ENCODE peak calls at places on chromosomes 3 and 15, in nine cellular contexts. One of them, this sample, is unnamed.

GRCh38 chr15:26873846-26874245 is 7.0 kb downstream of the GABRA5 start:
- DNase-seq in mesenchymal stem cell: no peak
- DNase-seq in astrocyte of the spinal cord: peak
- DNase-seq in frontal cortex: no peak
- DNase-seq in mesothelial cell of epicardium: no peak
- DNase-seq in effector CD4-positive, alpha-beta T cell: no peak
- DNase-seq in left lung: no peak
- DNase-seq in AG08395: peak
- DNase-seq in ACHN: peak
- DNase-seq in this sample: no peak

GRCh38 chr3:53255360-53255774 is 455 bp downstream of the TKT start:
- DNase-seq in mesenchymal stem cell: peak
- DNase-seq in astrocyte of the spinal cord: no peak
- DNase-seq in frontal cortex: peak
- DNase-seq in mesothelial cell of epicardium: no peak
- DNase-seq in effector CD4-positive, alpha-beta T cell: peak
- DNase-seq in left lung: peak
- DNase-seq in AG08395: no peak
- DNase-seq in ACHN: peak
- DNase-seq in this sample: no peak

GRCh38 chr15:41798607-41799487 is 24.6 kb downstream of the MAPKBP1 start:
- DNase-seq in mesenchymal stem cell: no peak
- DNase-seq in astrocyte of the spinal cord: no peak
- DNase-seq in frontal cortex: no peak
- DNase-seq in mesothelial cell of epicardium: no peak
- DNase-seq in effector CD4-positive, alpha-beta T cell: no peak
- DNase-seq in left lung: no peak
- DNase-seq in AG08395: peak
- DNase-seq in ACHN: no peak
- DNase-seq in this sample: no peak

GRCh38 chr3:161349529-161350278 is 21.6 kb downstream of the SPTSSB start:
- DNase-seq in mesenchymal stem cell: peak
- DNase-seq in astrocyte of the spinal cord: peak
- DNase-seq in frontal cortex: no peak
- DNase-seq in mesothelial cell of epicardium: no peak
- DNase-seq in effector CD4-positive, alpha-beta T cell: no peak
- DNase-seq in left lung: no peak
- DNase-seq in AG08395: peak
- DNase-seq in ACHN: no peak
- DNase-seq in this sample: peak

GRCh38 chr3:191235331-191236314 is 36.6 kb downstream of the OSTN start:
- DNase-seq in mesenchymal stem cell: peak
- DNase-seq in astrocyte of the spinal cord: peak
- DNase-seq in frontal cortex: no peak
- DNase-seq in mesothelial cell of epicardium: no peak
- DNase-seq in effector CD4-positive, alpha-beta T cell: no peak
- DNase-seq in left lung: no peak
- DNase-seq in AG08395: peak
- DNase-seq in ACHN: no peak
- DNase-seq in this sample: no peak

GRCh38 chr3:143242691-143243090 is 123.1 kb downstream of the CHST2 start:
- DNase-seq in mesenchymal stem cell: no peak
- DNase-seq in astrocyte of the spinal cord: no peak
- DNase-seq in frontal cortex: no peak
- DNase-seq in mesothelial cell of epicardium: no peak
- DNase-seq in effector CD4-positive, alpha-beta T cell: no peak
- DNase-seq in left lung: no peak
- DNase-seq in AG08395: no peak
- DNase-seq in ACHN: no peak
- DNase-seq in this sample: no peak

GRCh38 chr3:100097919-100098896 is 16.1 kb downstream of the FILIP1L start:
- DNase-seq in mesenchymal stem cell: no peak
- DNase-seq in astrocyte of the spinal cord: no peak
- DNase-seq in frontal cortex: no peak
- DNase-seq in mesothelial cell of epicardium: no peak
- DNase-seq in effector CD4-positive, alpha-beta T cell: no peak
- DNase-seq in left lung: no peak
- DNase-seq in AG08395: no peak
- DNase-seq in ACHN: no peak
- DNase-seq in this sample: peak

GRCh38 chr15:77619883-77620282 is 12.8 kb downstream of the LINGO1 start:
- DNase-seq in mesenchymal stem cell: no peak
- DNase-seq in astrocyte of the spinal cord: no peak
- DNase-seq in frontal cortex: peak
- DNase-seq in mesothelial cell of epicardium: no peak
- DNase-seq in effector CD4-positive, alpha-beta T cell: no peak
- DNase-seq in left lung: peak
- DNase-seq in AG08395: no peak
- DNase-seq in ACHN: no peak
- DNase-seq in this sample: no peak

GRCh38 chr15:67033012-67033411 is 32.4 kb upstream of the SMAD3 start:
- DNase-seq in mesenchymal stem cell: no peak
- DNase-seq in astrocyte of the spinal cord: no peak
- DNase-seq in frontal cortex: no peak
- DNase-seq in mesothelial cell of epicardium: no peak
- DNase-seq in effector CD4-positive, alpha-beta T cell: peak
- DNase-seq in left lung: no peak
- DNase-seq in AG08395: no peak
- DNase-seq in ACHN: no peak
- DNase-seq in this sample: no peak

GRCh38 chr15:60396560-60396963 is 1.2 kb downstream of the ANXA2 start:
- DNase-seq in mesenchymal stem cell: peak
- DNase-seq in astrocyte of the spinal cord: peak
- DNase-seq in frontal cortex: no peak
- DNase-seq in mesothelial cell of epicardium: no peak
- DNase-seq in effector CD4-positive, alpha-beta T cell: no peak
- DNase-seq in left lung: no peak
- DNase-seq in AG08395: no peak
- DNase-seq in ACHN: no peak
- DNase-seq in this sample: peak

GRCh38 chr15:66846031-66846430 is 144.0 kb downstream of the SMAD6 start:
- DNase-seq in mesenchymal stem cell: no peak
- DNase-seq in astrocyte of the spinal cord: no peak
- DNase-seq in frontal cortex: no peak
- DNase-seq in mesothelial cell of epicardium: no peak
- DNase-seq in effector CD4-positive, alpha-beta T cell: no peak
- DNase-seq in left lung: no peak
- DNase-seq in AG08395: no peak
- DNase-seq in ACHN: no peak
- DNase-seq in this sample: no peak

GRCh38 chr15:101550124-101550523 is 60.6 kb upstream of the PCSK6 start:
- DNase-seq in mesenchymal stem cell: no peak
- DNase-seq in astrocyte of the spinal cord: no peak
- DNase-seq in frontal cortex: no peak
- DNase-seq in mesothelial cell of epicardium: no peak
- DNase-seq in effector CD4-positive, alpha-beta T cell: no peak
- DNase-seq in left lung: no peak
- DNase-seq in AG08395: no peak
- DNase-seq in ACHN: no peak
- DNase-seq in this sample: no peak

GRCh38 chr3:196991581-196992460 is 23.2 kb upstream of the PIGZ start:
- DNase-seq in mesenchymal stem cell: no peak
- DNase-seq in astrocyte of the spinal cord: no peak
- DNase-seq in frontal cortex: no peak
- DNase-seq in mesothelial cell of epicardium: no peak
- DNase-seq in effector CD4-positive, alpha-beta T cell: no peak
- DNase-seq in left lung: peak
- DNase-seq in AG08395: no peak
- DNase-seq in ACHN: no peak
- DNase-seq in this sample: no peak

GRCh38 chr3:59573911-59574310 is 524.1 kb upstream of the CFAP20DC start:
- DNase-seq in mesenchymal stem cell: peak
- DNase-seq in astrocyte of the spinal cord: peak
- DNase-seq in frontal cortex: no peak
- DNase-seq in mesothelial cell of epicardium: no peak
- DNase-seq in effector CD4-positive, alpha-beta T cell: no peak
- DNase-seq in left lung: no peak
- DNase-seq in AG08395: peak
- DNase-seq in ACHN: no peak
- DNase-seq in this sample: no peak

GRCh38 chr3:122964844-122965243 is 62.7 kb downstream of the SEMA5B start:
- DNase-seq in mesenchymal stem cell: no peak
- DNase-seq in astrocyte of the spinal cord: no peak
- DNase-seq in frontal cortex: no peak
- DNase-seq in mesothelial cell of epicardium: no peak
- DNase-seq in effector CD4-positive, alpha-beta T cell: no peak
- DNase-seq in left lung: no peak
- DNase-seq in AG08395: no peak
- DNase-seq in ACHN: no peak
- DNase-seq in this sample: no peak

GRCh38 chr15:54119056-54119455 is 140.8 kb downstream of the UNC13C start:
- DNase-seq in mesenchymal stem cell: no peak
- DNase-seq in astrocyte of the spinal cord: no peak
- DNase-seq in frontal cortex: no peak
- DNase-seq in mesothelial cell of epicardium: no peak
- DNase-seq in effector CD4-positive, alpha-beta T cell: no peak
- DNase-seq in left lung: no peak
- DNase-seq in AG08395: no peak
- DNase-seq in ACHN: no peak
- DNase-seq in this sample: no peak

GRCh38 chr15:66700412-66700801 is 1.6 kb upstream of the SMAD6 start:
- DNase-seq in mesenchymal stem cell: no peak
- DNase-seq in astrocyte of the spinal cord: no peak
- DNase-seq in frontal cortex: no peak
- DNase-seq in mesothelial cell of epicardium: no peak
- DNase-seq in effector CD4-positive, alpha-beta T cell: no peak
- DNase-seq in left lung: no peak
- DNase-seq in AG08395: no peak
- DNase-seq in ACHN: no peak
- DNase-seq in this sample: peak